ENCODE peak calls at places on chromosome 1, in nine cellular contexts. Y is GM12891; L is cardiac septum; K is GM18507; U is cardiac fibroblast; O is GM04504; C is stimulated activated effector memory CD8-positive, alpha-beta T cell treated with anti-CD3 and anti-CD28 coated beads, Interleukin-12 subunit alpha, Interleukin-12 subunit beta, amount 100 ng/mL, for 72 hours; A is AG09309; X is prostate gland. H is an unnamed sample.
A peak's percentile ranks its signal among the peaks of the same experiment; 100 is the strongest.

GRCh38 chr1:4447778-4448360 is 206.5 kb upstream of the AJAP1 start:
- DNase-seq in A (no peak), K (no peak), Y (no peak), U (no peak), L (peak; percentile 12), O (no peak), C (no peak), X (no peak), H (peak; percentile 24)

GRCh38 chr1:201269241-201269640 is 14.1 kb upstream of the PKP1 start:
- DNase-seq in L (peak; percentile 46), K (no peak), A (no peak), X (no peak), U (no peak), Y (no peak), C (no peak), O (no peak), H (no peak)

GRCh38 chr1:245156736-245157505 is 2.1 kb downstream of the KIF26B start:
- DNase-seq in O (no peak), C (no peak), Y (no peak), A (no peak), X (no peak), U (peak; percentile 42), L (no peak), K (no peak), H (no peak)

GRCh38 chr1:105260018-105260417 is 1510.3 kb downstream of the AMY1C start:
- DNase-seq in O (no peak), X (no peak), L (no peak), C (no peak), A (no peak), Y (no peak), U (no peak), K (no peak), H (no peak)

GRCh38 chr1:209900734-209901133 is 37.3 kb upstream of the SYT14 start:
- DNase-seq in Y (no peak), U (no peak), L (no peak), X (no peak), O (peak; percentile 47), A (peak; percentile 32), K (no peak), C (no peak), H (no peak)

GRCh38 chr1:72285074-72285425 is 2.7 kb upstream of the NEGR1 start:
- DNase-seq in L (no peak), O (peak; percentile 81), Y (no peak), X (no peak), U (no peak), K (no peak), A (no peak), C (no peak), H (no peak)

GRCh38 chr1:25065246-25066238 is 135.5 kb upstream of the RUNX3 start:
- DNase-seq in K (no peak), L (peak; percentile 73), A (no peak), U (peak; percentile 23), C (peak; percentile 70), Y (no peak), X (no peak), O (peak; percentile 35), H (no peak)

GRCh38 chr1:33916786-33917185 is 52.9 kb downstream of the HMGB4 start:
- DNase-seq in O (no peak), K (no peak), U (no peak), X (no peak), A (no peak), C (no peak), Y (no peak), L (peak; percentile 29), H (no peak)

GRCh38 chr1:201517631-201518030 is 10.7 kb upstream of the CSRP1 start:
- DNase-seq in K (no peak), A (no peak), C (no peak), X (no peak), O (no peak), Y (no peak), L (no peak), U (no peak), H (no peak)

GRCh38 chr1:68384872-68385390 is 64.8 kb downstream of the RPE65 start:
- DNase-seq in Y (no peak), X (no peak), K (no peak), A (peak; percentile 58), U (peak; percentile 77), L (no peak), O (peak; percentile 24), C (no peak), H (no peak)

GRCh38 chr1:31145581-31146117 is 80.1 kb upstream of the PUM1 start:
- DNase-seq in K (no peak), X (no peak), C (no peak), O (no peak), U (no peak), A (no peak), Y (no peak), L (no peak), H (peak; percentile 73)

GRCh38 chr1:162196387-162196786 is 126.9 kb downstream of the NOS1AP start:
- DNase-seq in U (peak; percentile 37), A (no peak), X (no peak), Y (no peak), C (no peak), O (no peak), L (no peak), K (no peak), H (no peak)

GRCh38 chr1:48105167-48105566 is 108.0 kb upstream of the TRABD2B start:
- DNase-seq in Y (no peak), A (no peak), L (no peak), C (no peak), U (peak; percentile 39), O (no peak), K (no peak), X (no peak), H (no peak)

GRCh38 chr1:151377150-151377884 is 4.8 kb upstream of the SELENBP1 start:
- DNase-seq in Y (no peak), K (no peak), L (no peak), X (peak; percentile 75), A (no peak), O (no peak), C (no peak), U (no peak), H (peak; percentile 12)